ENCODE peak calls at places on chromosomes 4 and X, in nine cellular contexts. D is PC-3, V is mucosa of descending colon, H is suprapubic skin, B is tibial artery, F is mammary epithelial cell, R is adrenal gland, O is WERI-Rb-1, X is IMR-90. Y is an unnamed sample.

GRCh38 chrX:13669246-13669689 is 16.3 kb downstream of the TCEANC start:
- DNase-seq in D (peak; percentile 97), V (peak; percentile 85), H (peak; percentile 79), B (peak; percentile 33), F (peak; percentile 99), R (peak; percentile 77), O (no peak), X (peak; percentile 99), Y (peak; percentile 96)

GRCh38 chr4:78767350-78767749 is 8.8 kb upstream of the BMP2K start:
- DNase-seq in D (no peak), V (no peak), H (no peak), B (no peak), F (no peak), R (no peak), O (no peak), X (no peak), Y (no peak)

GRCh38 chr4:87108142-87108546 is 112.3 kb downstream of the KLHL8 start:
- DNase-seq in D (peak; percentile 72), V (no peak), H (peak; percentile 73), B (peak; percentile 36), F (peak; percentile 59), R (peak; percentile 68), O (no peak), X (peak; percentile 85), Y (peak; percentile 76)

GRCh38 chr4:75895744-75896314 is 6.4 kb downstream of the PPEF2 start:
- DNase-seq in D (peak; percentile 31), V (peak; percentile 29), H (no peak), B (no peak), F (peak; percentile 11), R (no peak), O (no peak), X (peak; percentile 18), Y (peak; percentile 45)

GRCh38 chr4:3699261-3699660 is 66.9 kb upstream of the ADRA2C start:
- DNase-seq in D (no peak), V (no peak), H (no peak), B (no peak), F (no peak), R (no peak), O (no peak), X (no peak), Y (no peak)

GRCh38 chr4:101864660-101865059 is 74.1 kb downstream of the BANK1 start:
- DNase-seq in D (peak; percentile 62), V (no peak), H (no peak), B (no peak), F (no peak), R (no peak), O (no peak), X (no peak), Y (no peak)

GRCh38 chr4:150212927-150213326 is 134.7 kb downstream of the DCLK2 start:
- DNase-seq in D (peak; percentile 74), V (no peak), H (no peak), B (no peak), F (peak; percentile 97), R (no peak), O (no peak), X (no peak), Y (no peak)

GRCh38 chr4:110452546-110452945 is 23.4 kb upstream of the ENPEP start:
- DNase-seq in D (no peak), V (no peak), H (no peak), B (no peak), F (no peak), R (no peak), O (no peak), X (no peak), Y (no peak)

GRCh38 chr4:132513491-132513890 is 635.6 kb upstream of the PCDH10 start:
- DNase-seq in D (no peak), V (no peak), H (no peak), B (no peak), F (peak; percentile 11), R (no peak), O (no peak), X (no peak), Y (no peak)

GRCh38 chrX:22691966-22692565 is 307.7 kb upstream of the DDX53 start:
- DNase-seq in D (no peak), V (no peak), H (no peak), B (no peak), F (no peak), R (no peak), O (no peak), X (no peak), Y (no peak)

GRCh38 chr4:169604131-169604900 is 8.1 kb downstream of the NEK1 start:
- DNase-seq in D (peak; percentile 67), V (no peak), H (no peak), B (peak; percentile 32), F (peak; percentile 78), R (peak; percentile 47), O (no peak), X (peak; percentile 83), Y (peak; percentile 73)

GRCh38 chr4:152921284-152921683 is 14.8 kb upstream of the FHDC1 start:
- DNase-seq in D (no peak), V (no peak), H (no peak), B (no peak), F (no peak), R (no peak), O (no peak), X (no peak), Y (no peak)

GRCh38 chr4:105306158-105306781 is 159.6 kb downstream of the TET2 start:
- DNase-seq in D (peak; percentile 34), V (no peak), H (no peak), B (no peak), F (peak; percentile 53), R (no peak), O (no peak), X (no peak), Y (peak; percentile 2)

GRCh38 chr4:13865871-13866669 is 238.5 kb upstream of the BOD1L1 start:
- DNase-seq in D (peak; percentile 63), V (no peak), H (no peak), B (no peak), F (peak; percentile 31), R (no peak), O (no peak), X (peak; percentile 51), Y (no peak)

GRCh38 chrX:118545510-118545909 is 49.9 kb downstream of the DOCK11 start:
- DNase-seq in D (no peak), V (no peak), H (no peak), B (no peak), F (no peak), R (no peak), O (no peak), X (peak; percentile 31), Y (no peak)

GRCh38 chr4:165502919-165503907 is 124.4 kb downstream of the CPE start:
- DNase-seq in D (peak; percentile 80), V (no peak), H (no peak), B (no peak), F (peak; percentile 60), R (no peak), O (no peak), X (peak; percentile 5), Y (peak; percentile 68)

GRCh38 chr4:5615496-5616075 is 92.8 kb downstream of the EVC2 start:
- DNase-seq in D (no peak), V (no peak), H (no peak), B (no peak), F (peak; percentile 21), R (no peak), O (no peak), X (no peak), Y (no peak)

GRCh38 chr4:55038176-55038890 is 87.1 kb downstream of the KDR start:
- DNase-seq in D (peak; percentile 62), V (no peak), H (no peak), B (peak; percentile 34), F (peak; percentile 28), R (peak; percentile 32), O (no peak), X (no peak), Y (peak; percentile 90)

GRCh38 chrX:75968293-75968692 is 183.2 kb upstream of the MAGEE2 start:
- DNase-seq in D (peak; percentile 1), V (peak; percentile 77), H (no peak), B (no peak), F (no peak), R (no peak), O (peak; percentile 11), X (no peak), Y (no peak)
- TF ChIP-seq CTCF in D (no peak), V (no peak), H (no peak), B (no peak), F (no peak), R (no peak), O (peak; percentile 17), X (no peak), Y (no peak)

DNA sequence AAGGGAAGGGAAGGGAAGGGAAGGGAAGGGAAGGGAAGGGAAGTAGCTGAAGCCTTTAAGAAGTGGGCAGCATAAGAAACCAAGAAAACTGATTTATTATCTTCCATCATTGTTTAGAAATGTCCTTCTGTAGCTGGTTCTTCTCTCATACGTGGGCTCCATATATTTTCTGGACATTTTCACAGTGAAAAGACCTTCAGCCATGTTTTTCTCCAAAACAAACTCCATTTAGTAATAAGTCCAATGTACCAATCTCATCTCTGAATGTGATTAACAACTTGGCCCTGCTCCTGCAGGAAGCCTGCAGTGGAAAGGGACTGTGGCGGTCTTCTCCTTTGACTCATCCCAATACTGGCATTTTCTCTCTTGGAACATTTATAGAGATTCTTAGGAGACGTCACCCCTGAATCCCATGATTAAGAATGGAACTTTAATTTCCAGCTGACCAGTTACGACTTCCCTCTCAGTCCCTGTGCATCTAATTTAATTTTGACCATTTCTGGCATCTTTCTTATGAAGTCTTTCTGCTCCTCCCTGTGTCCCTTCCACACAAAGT is 96.6 kb upstream of the GUCY1A1 start:
- DNase-seq in D (no peak), V (no peak), H (no peak), B (no peak), F (no peak), R (no peak), O (no peak), X (peak; percentile 10), Y (peak; percentile 48)
- H3K4me3 ChIP-seq in D (no peak overlapping the region), V (no peak overlapping the region), H (no peak overlapping the region), B (no peak overlapping the region), F (no peak overlapping the region), R (no peak overlapping the region), O (no peak overlapping the region), X (no peak overlapping the region), Y (no peak overlapping the region)

GRCh38 chr4:107156443-107156842 is 120.3 kb upstream of the DKK2 start:
- DNase-seq in D (no peak), V (no peak), H (no peak), B (no peak), F (peak; percentile 5), R (no peak), O (no peak), X (no peak), Y (no peak)
- TF ChIP-seq CTCF in D (no peak), V (no peak), H (no peak), B (no peak), F (no peak), R (no peak), O (no peak), X (no peak), Y (no peak)

GRCh38 chr4:129578336-129578735 is 482.4 kb downstream of the C4orf33 start:
- DNase-seq in D (no peak), V (no peak), H (no peak), B (no peak), F (no peak), R (no peak), O (no peak), X (no peak), Y (no peak)

GRCh38 chr4:129583868-129584267 is 487.9 kb downstream of the C4orf33 start:
- DNase-seq in D (no peak), V (no peak), H (no peak), B (peak; percentile 26), F (no peak), R (no peak), O (no peak), X (no peak), Y (peak; percentile 76)

DNA sequence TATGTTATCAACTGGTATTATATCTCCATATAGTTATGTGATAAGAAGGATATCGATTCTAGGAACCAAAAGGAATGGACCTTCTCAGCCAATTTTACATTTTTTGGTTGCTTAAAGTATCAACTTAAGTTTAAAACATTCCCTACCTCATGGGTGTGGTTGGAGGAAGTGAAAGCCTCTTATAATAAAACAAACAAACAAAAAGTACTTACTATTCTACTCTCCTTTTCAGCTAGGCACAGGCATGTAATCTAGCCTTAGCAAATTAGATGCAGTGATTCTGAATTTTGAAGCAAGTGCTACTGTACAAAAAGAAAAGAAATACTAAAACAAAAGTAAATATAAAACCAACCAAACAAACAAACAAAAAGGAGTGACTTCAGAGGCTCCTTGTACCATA is 485.4 kb downstream of the C4orf33 start:
- DNase-seq in D (no peak), V (no peak), H (no peak), B (no peak), F (no peak), R (no peak), O (no peak), X (no peak), Y (no peak)
- H3K4me3 ChIP-seq in D (no peak overlapping the region), V (no peak overlapping the region), H (no peak overlapping the region), B (no peak overlapping the region), F (no peak overlapping the region), R (no peak overlapping the region), O (no peak overlapping the region), X (no peak overlapping the region), Y (no peak overlapping the region)

Y was measured in fibroblast of pulmonary artery.